ENCODE peak calls at places on chromosome 11, in four cellular contexts. One of them, this sample, is unnamed.

GRCh38 chr11:62593434-62594044 is 2.2 kb upstream of the TUT1 start:
- DNase-seq in NCI-H1092: peak
- DNase-seq in NCI-H510A treated with DMSO at 0.1 percent for 48 hours: peak
- DNase-seq in C1 segment of cervical spinal cord: peak
- DNase-seq in this sample: peak

GRCh38 chr11:86553322-86553721 is 119.1 kb downstream of the ME3 start:
- DNase-seq in C1 segment of cervical spinal cord: no peak
- DNase-seq in NCI-H510A treated with DMSO at 0.1 percent for 48 hours: no peak
- DNase-seq in NCI-H1092: no peak
- DNase-seq in this sample: peak

GRCh38 chr11:112579282-112579681 is 318.6 kb upstream of the PLET1 start:
- DNase-seq in C1 segment of cervical spinal cord: no peak
- DNase-seq in NCI-H510A treated with DMSO at 0.1 percent for 48 hours: no peak
- DNase-seq in NCI-H1092: no peak
- DNase-seq in this sample: no peak

GRCh38 chr11:62223095-62223494 is 14.6 kb downstream of the SCGB2A1 start:
- DNase-seq in NCI-H510A treated with DMSO at 0.1 percent for 48 hours: no peak
- DNase-seq in C1 segment of cervical spinal cord: no peak
- DNase-seq in NCI-H1092: no peak
- DNase-seq in this sample: peak

GRCh38 chr11:72985645-72986044 is 156.5 kb downstream of the FCHSD2 start:
- DNase-seq in C1 segment of cervical spinal cord: no peak
- DNase-seq in NCI-H510A treated with DMSO at 0.1 percent for 48 hours: no peak
- DNase-seq in NCI-H1092: no peak
- DNase-seq in this sample: no peak

GRCh38 chr11:77346906-77347603 is 45.6 kb upstream of the GDPD4 start:
- DNase-seq in NCI-H1092: no peak
- DNase-seq in C1 segment of cervical spinal cord: no peak
- DNase-seq in NCI-H510A treated with DMSO at 0.1 percent for 48 hours: no peak
- DNase-seq in this sample: peak

GRCh38 chr11:44575288-44575672 is 9.8 kb downstream of the CD82 start:
- DNase-seq in NCI-H510A treated with DMSO at 0.1 percent for 48 hours: no peak
- DNase-seq in NCI-H1092: no peak
- DNase-seq in C1 segment of cervical spinal cord: no peak
- DNase-seq in this sample: peak

GRCh38 chr11:17173332-17173731 is 34.5 kb downstream of the PIK3C2A start:
- DNase-seq in C1 segment of cervical spinal cord: no peak
- DNase-seq in NCI-H510A treated with DMSO at 0.1 percent for 48 hours: no peak
- DNase-seq in NCI-H1092: no peak
- DNase-seq in this sample: no peak

GRCh38 chr11:111512296-111513239 is at the start of gene BTG4:
- DNase-seq in NCI-H510A treated with DMSO at 0.1 percent for 48 hours: peak
- DNase-seq in NCI-H1092: no peak
- DNase-seq in C1 segment of cervical spinal cord: no peak
- DNase-seq in this sample: peak

GRCh38 chr11:6210274-6210955 is 5.1 kb downstream of the C11orf42 start:
- DNase-seq in NCI-H510A treated with DMSO at 0.1 percent for 48 hours: no peak
- DNase-seq in C1 segment of cervical spinal cord: no peak
- DNase-seq in NCI-H1092: no peak
- DNase-seq in this sample: peak

GRCh38 chr11:107139396-107139795 is 121.1 kb upstream of the GUCY1A2 start:
- DNase-seq in NCI-H1092: no peak
- DNase-seq in C1 segment of cervical spinal cord: no peak
- DNase-seq in NCI-H510A treated with DMSO at 0.1 percent for 48 hours: no peak
- DNase-seq in this sample: no peak

GRCh38 chr11:86606849-86607481 is 65.5 kb downstream of the ME3 start:
- DNase-seq in NCI-H510A treated with DMSO at 0.1 percent for 48 hours: no peak
- DNase-seq in NCI-H1092: no peak
- DNase-seq in C1 segment of cervical spinal cord: no peak
- DNase-seq in this sample: peak

GRCh38 chr11:34151166-34151565 is 45.7 kb downstream of the NAT10 start:
- DNase-seq in C1 segment of cervical spinal cord: no peak
- DNase-seq in NCI-H510A treated with DMSO at 0.1 percent for 48 hours: no peak
- DNase-seq in NCI-H1092: no peak
- DNase-seq in this sample: no peak

GRCh38 chr11:82398300-82398815 is 335.3 kb downstream of the FAM181B start:
- DNase-seq in NCI-H1092: no peak
- DNase-seq in C1 segment of cervical spinal cord: no peak
- DNase-seq in NCI-H510A treated with DMSO at 0.1 percent for 48 hours: no peak
- DNase-seq in this sample: peak

GRCh38 chr11:85680897-85681296 is 5.1 kb downstream of the CCDC89 start:
- DNase-seq in NCI-H1092: no peak
- DNase-seq in C1 segment of cervical spinal cord: no peak
- DNase-seq in NCI-H510A treated with DMSO at 0.1 percent for 48 hours: no peak
- DNase-seq in this sample: no peak

GRCh38 chr11:46421257-46421880 is 29.8 kb upstream of the CHRM4 start:
- DNase-seq in NCI-H1092: no peak
- DNase-seq in NCI-H510A treated with DMSO at 0.1 percent for 48 hours: no peak
- DNase-seq in C1 segment of cervical spinal cord: no peak
- DNase-seq in this sample: peak

GRCh38 chr11:80586464-80586863 is 1145.6 kb upstream of the TENM4 start:
- DNase-seq in C1 segment of cervical spinal cord: no peak
- DNase-seq in NCI-H510A treated with DMSO at 0.1 percent for 48 hours: no peak
- DNase-seq in NCI-H1092: no peak
- DNase-seq in this sample: peak

GRCh38 chr11:18707811-18708340 is 9.3 kb downstream of the TMEM86A start:
- DNase-seq in C1 segment of cervical spinal cord: no peak
- DNase-seq in NCI-H510A treated with DMSO at 0.1 percent for 48 hours: no peak
- DNase-seq in NCI-H1092: no peak
- DNase-seq in this sample: no peak

GRCh38 chr11:13970986-13971385 is 8.5 kb downstream of the SPON1 start:
- DNase-seq in C1 segment of cervical spinal cord: no peak
- DNase-seq in NCI-H1092: peak
- DNase-seq in NCI-H510A treated with DMSO at 0.1 percent for 48 hours: peak
- DNase-seq in this sample: peak

GRCh38 chr11:84740050-84740449 is 887.1 kb downstream of the DLG2 start:
- DNase-seq in NCI-H510A treated with DMSO at 0.1 percent for 48 hours: no peak
- DNase-seq in C1 segment of cervical spinal cord: no peak
- DNase-seq in NCI-H1092: no peak
- DNase-seq in this sample: no peak

GRCh38 chr11:123525511-123525918 is 95.4 kb downstream of the GRAMD1B start:
- DNase-seq in NCI-H510A treated with DMSO at 0.1 percent for 48 hours: no peak
- DNase-seq in C1 segment of cervical spinal cord: peak
- DNase-seq in NCI-H1092: no peak
- DNase-seq in this sample: peak

GRCh38 chr11:67558084-67558772 is 25.4 kb upstream of the GSTP1 start:
- DNase-seq in C1 segment of cervical spinal cord: no peak
- DNase-seq in NCI-H510A treated with DMSO at 0.1 percent for 48 hours: no peak
- DNase-seq in NCI-H1092: no peak
- DNase-seq in this sample: no peak

GRCh38 chr11:68757711-68758110 is 6.4 kb upstream of the TESMIN start:
- DNase-seq in NCI-H510A treated with DMSO at 0.1 percent for 48 hours: no peak
- DNase-seq in NCI-H1092: no peak
- DNase-seq in C1 segment of cervical spinal cord: no peak
- DNase-seq in this sample: peak

GRCh38 chr11:68038718-68039525 is at the start of gene TCIRG1:
- DNase-seq in NCI-H510A treated with DMSO at 0.1 percent for 48 hours: no peak
- DNase-seq in C1 segment of cervical spinal cord: peak
- DNase-seq in NCI-H1092: no peak
- DNase-seq in this sample: peak

GRCh38 chr11:92978226-92979111 is 9.0 kb downstream of the MTNR1B start:
- DNase-seq in C1 segment of cervical spinal cord: peak
- DNase-seq in NCI-H510A treated with DMSO at 0.1 percent for 48 hours: peak
- DNase-seq in NCI-H1092: peak
- DNase-seq in this sample: peak